ENCODE peak calls at places on chromosomes 16 and 17, in seven cellular contexts. X is astrocyte, M is adrenal gland, T is cardiac fibroblast, K is fibroblast of mammary gland, H is dorsolateral prefrontal cortex, A is Peyer's patch. I is an unnamed sample.
A peak's percentile ranks its signal among the peaks of the same experiment; 100 is the strongest.

GRCh38 chr17:29215717-29216116 is 30.9 kb upstream of the CRYBA1 start:
- DNase-seq in X (peak; percentile 59), M (no peak), T (peak; percentile 73), K (peak; percentile 65), H (no peak), A (no peak), I (no peak)

GRCh38 chr16:180101-180920 is at the start of gene HBQ1:
- DNase-seq in X (no peak), M (peak; percentile 22), T (peak; percentile 29), K (no peak), H (no peak), A (peak; percentile 49), I (no peak)

GRCh38 chr16:29908719-29909220 is 8.5 kb downstream of the ASPHD1 start:
- DNase-seq in X (no peak), M (no peak), T (no peak), K (no peak), H (no peak), A (no peak), I (no peak)

GRCh38 chr16:22678311-22678710 is 135.7 kb upstream of the HS3ST2 start:
- DNase-seq in X (no peak), M (no peak), T (no peak), K (no peak), H (no peak), A (no peak), I (no peak)

GRCh38 chr17:68640601-68641000 is 39.4 kb upstream of the FAM20A start:
- DNase-seq in X (no peak), M (no peak), T (peak; percentile 71), K (no peak), H (no peak), A (no peak), I (no peak)

GRCh38 chr16:1159973-1160772 is 7.3 kb downstream of the CACNA1H start:
- DNase-seq in X (no peak), M (peak; percentile 88), T (no peak), K (no peak), H (peak; percentile 69), A (no peak), I (peak; percentile 86)

GRCh38 chr17:57577751-57578607 is 167.1 kb downstream of the CCDC182 start:
- DNase-seq in X (peak; percentile 69), M (peak; percentile 61), T (peak; percentile 87), K (peak; percentile 71), H (no peak), A (no peak), I (no peak)

GRCh38 chr17:1942666-1943431 is 82.3 kb downstream of the RTN4RL1 start:
- DNase-seq in X (no peak), M (no peak), T (no peak), K (no peak), H (no peak), A (no peak), I (no peak)

GRCh38 chr17:66040402-66040801 is 151.5 kb downstream of the CEP112 start:
- DNase-seq in X (no peak), M (no peak), T (peak; percentile 5), K (no peak), H (no peak), A (no peak), I (no peak)

GRCh38 chr16:49121636-49122035 is 160.0 kb downstream of the CBLN1 start:
- DNase-seq in X (no peak), M (no peak), T (no peak), K (no peak), H (no peak), A (no peak), I (no peak)

GRCh38 chr17:41352597-41353366 is 2.2 kb upstream of the KRT33A start:
- DNase-seq in X (no peak), M (no peak), T (no peak), K (peak; percentile 12), H (no peak), A (no peak), I (no peak)

GRCh38 chr17:64694207-64694606 is 32.1 kb upstream of the SMURF2 start:
- DNase-seq in X (peak; percentile 69), M (peak; percentile 88), T (peak; percentile 69), K (peak; percentile 79), H (no peak), A (peak; percentile 86), I (peak; percentile 72)

GRCh38 chr17:48825446-48826381 is 5.1 kb upstream of the CALCOCO2 start:
- DNase-seq in X (peak; percentile 40), M (no peak), T (no peak), K (no peak), H (no peak), A (no peak), I (no peak)

GRCh38 chr16:17273142-17273561 is 197.6 kb downstream of the XYLT1 start:
- DNase-seq in X (peak; percentile 95), M (peak; percentile 53), T (peak; percentile 59), K (peak; percentile 91), H (no peak), A (peak; percentile 74), I (no peak)

GRCh38 chr16:74830646-74831045 is 56.0 kb upstream of the FA2H start:
- DNase-seq in X (no peak), M (no peak), T (no peak), K (no peak), H (no peak), A (no peak), I (no peak)

GRCh38 chr17:29180051-29180787 is at the start of gene MYO18A:
- DNase-seq in X (peak; percentile 45), M (peak; percentile 82), T (peak; percentile 79), K (peak; percentile 64), H (peak; percentile 69), A (peak; percentile 90), I (peak; percentile 93)

GRCh38 chr17:66214893-66215528 is 14.2 kb downstream of the APOH start:
- DNase-seq in X (no peak), M (no peak), T (no peak), K (no peak), H (no peak), A (no peak), I (no peak)

GRCh38 chr16:87376660-87377059 is 6.9 kb downstream of the FBXO31 start:
- DNase-seq in X (no peak), M (no peak), T (no peak), K (no peak), H (no peak), A (no peak), I (no peak)

GRCh38 chr17:622356-622755 is 92.3 kb downstream of the VPS53 start:
- DNase-seq in X (peak; percentile 84), M (no peak), T (peak; percentile 33), K (peak; percentile 43), H (no peak), A (no peak), I (no peak)

GRCh38 chr16:2701713-2702437 is 18.1 kb downstream of the PRSS27 start:
- DNase-seq in X (no peak), M (no peak), T (no peak), K (no peak), H (no peak), A (no peak), I (no peak)
- H3K4me3 ChIP-seq in X (no peak overlapping the region), M (no peak overlapping the region), T (no peak overlapping the region), K (no peak overlapping the region), H (no peak overlapping the region), A (no peak overlapping the region), I (no peak overlapping the region)

DNA sequence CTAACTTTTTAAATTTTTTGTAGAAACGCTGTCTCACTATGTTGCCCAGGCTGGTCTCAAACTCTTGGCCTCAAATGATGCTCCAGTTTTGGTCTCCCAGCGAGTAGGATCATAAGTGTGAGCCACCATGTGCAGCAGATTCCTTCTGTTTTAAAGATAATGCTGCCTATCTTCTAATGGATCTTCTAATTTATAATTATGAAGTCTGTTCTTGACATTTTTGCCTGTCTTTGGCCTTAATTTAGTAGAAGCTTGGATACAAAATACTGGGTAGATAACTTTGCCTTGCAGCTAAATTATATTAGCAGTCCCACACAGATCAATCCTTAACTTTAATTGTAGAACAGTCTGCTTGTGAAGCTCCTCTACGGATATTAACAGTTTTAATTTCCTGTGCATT is 566.6 kb upstream of the CDH8 start:
- DNase-seq in X (no peak), M (no peak), T (no peak), K (no peak), H (no peak), A (no peak), I (no peak)
- H3K4me3 ChIP-seq in X (no peak overlapping the region), M (no peak overlapping the region), T (no peak overlapping the region), K (no peak overlapping the region), H (no peak overlapping the region), A (no peak overlapping the region), I (no peak overlapping the region)

DNA sequence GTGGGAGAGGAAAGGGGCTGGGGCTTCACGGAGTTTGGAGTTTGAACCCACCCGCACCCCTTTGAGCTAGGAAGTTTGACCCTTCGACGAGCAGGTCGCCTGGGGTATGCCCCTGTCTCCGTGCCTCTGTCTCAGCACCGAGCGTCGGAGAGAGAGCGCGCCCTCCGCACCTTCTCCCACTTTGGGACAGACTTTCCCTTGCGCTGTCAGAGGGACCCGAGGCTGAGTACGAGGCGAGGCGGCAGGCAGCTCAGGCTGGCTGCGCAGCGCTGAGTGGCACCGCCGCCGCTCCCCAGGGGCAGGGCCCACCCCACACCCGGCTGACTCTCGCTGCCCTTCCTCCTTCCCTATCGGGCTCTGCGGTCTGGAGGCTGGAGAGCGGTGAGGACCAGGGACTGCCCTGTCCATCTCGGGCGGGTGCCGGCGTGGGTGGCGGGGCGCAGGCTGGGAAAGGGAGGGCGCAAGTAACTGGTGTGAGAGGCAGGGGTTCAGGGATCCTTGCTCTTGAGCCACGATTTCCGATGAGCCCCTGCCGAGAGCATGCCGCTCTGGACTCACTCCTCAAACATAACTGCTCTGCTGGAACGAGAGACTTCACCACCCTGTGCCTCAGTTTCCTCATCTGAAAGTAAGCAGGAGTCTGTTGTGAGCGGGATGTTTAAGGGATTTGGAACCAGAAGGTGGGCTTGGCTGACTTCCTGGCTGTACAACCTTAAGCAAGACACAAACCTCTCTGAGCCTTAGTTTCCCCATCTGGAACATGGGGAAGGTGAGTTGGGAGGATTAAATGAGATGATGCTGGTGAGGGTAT is 981 bp downstream of the BEAN1 start:
- DNase-seq in X (no peak), M (no peak), T (no peak), K (no peak), H (no peak), A (peak; percentile 43), I (peak; percentile 50)
- H3K4me3 ChIP-seq in X (peak overlapping the region; percentile 30), M (no peak overlapping the region), T (no peak overlapping the region), K (peak overlapping the region; percentile 34), H (no peak overlapping the region), A (peak overlapping the region; percentile 42), I (no peak overlapping the region)

GRCh38 chr16:47971225-47971624 is 184.6 kb downstream of the ABCC12 start:
- DNase-seq in X (no peak), M (no peak), T (no peak), K (no peak), H (no peak), A (no peak), I (no peak)

GRCh38 chr16:47973552-47973951 is 182.2 kb downstream of the ABCC12 start:
- DNase-seq in X (no peak), M (no peak), T (no peak), K (no peak), H (no peak), A (no peak), I (no peak)

GRCh38 chr16:47970291-47970931 is 185.4 kb downstream of the ABCC12 start:
- DNase-seq in X (peak; percentile 36), M (no peak), T (peak; percentile 44), K (peak; percentile 40), H (no peak), A (no peak), I (no peak)

GRCh38 chr16:47976609-47977180 is 179.1 kb downstream of the ABCC12 start:
- DNase-seq in X (no peak), M (no peak), T (no peak), K (no peak), H (no peak), A (no peak), I (no peak)

GRCh38 chr16:47972246-47972985 is 183.4 kb downstream of the ABCC12 start:
- DNase-seq in X (no peak), M (no peak), T (no peak), K (no peak), H (no peak), A (no peak), I (no peak)
- H3K4me3 ChIP-seq in X (no peak overlapping the region), M (no peak overlapping the region), T (no peak overlapping the region), K (no peak overlapping the region), H (no peak overlapping the region), A (no peak overlapping the region), I (no peak overlapping the region)